ENCODE peak calls at places on chromosomes 3 and 15, in eight cellular contexts. X is WERI-Rb-1, J is breast epithelium, V is PC-3, D is brain microvascular endothelial cell, Y is sigmoid colon, O is neural progenitor cell, I is ovary. A is an unnamed sample.

GRCh38 chr15:58788056-58788710 is 17.1 kb downstream of the MINDY2 start:
- DNase-seq in X (no peak), J (no peak), V (no peak), D (no peak), Y (no peak), O (no peak), I (no peak), A (no peak)

GRCh38 chr3:135806342-135806741 is 159.2 kb upstream of the PPP2R3A start:
- DNase-seq in X (no peak), J (no peak), V (no peak), D (no peak), Y (no peak), O (peak), I (no peak), A (no peak)

GRCh38 chr3:46463120-46463867 is 1.4 kb downstream of the LTF start:
- DNase-seq in X (no peak), J (no peak), V (no peak), D (no peak), Y (no peak), O (no peak), I (no peak), A (no peak)

GRCh38 chr3:64796597-64796996 is 108.8 kb upstream of the ADAMTS9 start:
- DNase-seq in X (no peak), J (no peak), V (peak), D (peak), Y (no peak), O (no peak), I (no peak), A (no peak)

GRCh38 chr3:177597325-177598109 is 400.2 kb upstream of the TBL1XR1 start:
- DNase-seq in X (no peak), J (peak), V (no peak), D (peak), Y (peak), O (no peak), I (peak), A (no peak)

GRCh38 chr15:65214010-65214409 is 2.7 kb upstream of the CILP start:
- DNase-seq in X (no peak), J (no peak), V (no peak), D (no peak), Y (no peak), O (no peak), I (no peak), A (no peak)

GRCh38 chr15:71800835-71801745 is 9.3 kb upstream of the NR2E3 start:
- DNase-seq in X (peak), J (peak), V (peak), D (peak), Y (no peak), O (peak), I (no peak), A (peak)

GRCh38 chr15:39657181-39657580 is 76.3 kb downstream of the THBS1 start:
- DNase-seq in X (no peak), J (no peak), V (no peak), D (no peak), Y (no peak), O (no peak), I (no peak), A (no peak)

GRCh38 chr3:30384546-30385072 is 221.8 kb upstream of the TGFBR2 start:
- DNase-seq in X (no peak), J (no peak), V (no peak), D (no peak), Y (no peak), O (no peak), I (no peak), A (no peak)

GRCh38 chr15:92693922-92694331 is 38.4 kb upstream of the FAM174B start:
- DNase-seq in X (peak), J (no peak), V (peak), D (peak), Y (no peak), O (peak), I (no peak), A (no peak)

GRCh38 chr3:165624761-165625160 is 212.5 kb downstream of the BCHE start:
- DNase-seq in X (no peak), J (no peak), V (peak), D (peak), Y (no peak), O (no peak), I (no peak), A (no peak)

GRCh38 chr3:30496496-30496966 is 109.9 kb upstream of the TGFBR2 start:
- DNase-seq in X (no peak), J (no peak), V (peak), D (peak), Y (peak), O (no peak), I (no peak), A (no peak)

GRCh38 chr15:70956596-70956995 is 64.0 kb downstream of the LRRC49 start:
- DNase-seq in X (no peak), J (no peak), V (no peak), D (no peak), Y (no peak), O (no peak), I (no peak), A (no peak)

GRCh38 chr3:136396916-136397315 is 146.8 kb downstream of the PCCB start:
- DNase-seq in X (no peak), J (no peak), V (no peak), D (no peak), Y (no peak), O (no peak), I (no peak), A (no peak)

GRCh38 chr15:71443538-71443937 is 328.3 kb downstream of the THSD4 start:
- DNase-seq in X (peak), J (no peak), V (peak), D (peak), Y (no peak), O (peak), I (peak), A (no peak)

GRCh38 chr15:74378853-74379252 is 11.4 kb upstream of the CYP11A1 start:
- DNase-seq in X (no peak), J (peak), V (no peak), D (peak), Y (no peak), O (no peak), I (no peak), A (no peak)

GRCh38 chr15:33655488-33655887 is 312.8 kb upstream of the CHRM5 start:
- DNase-seq in X (no peak), J (no peak), V (no peak), D (no peak), Y (no peak), O (no peak), I (no peak), A (no peak)

GRCh38 chr15:80455668-80456442 is 51.7 kb downstream of the ARNT2 start:
- DNase-seq in X (peak), J (no peak), V (peak), D (peak), Y (peak), O (peak), I (peak), A (no peak)

GRCh38 chr3:124168271-124168670 is 176.3 kb upstream of the ROPN1 start:
- DNase-seq in X (no peak), J (no peak), V (peak), D (peak), Y (no peak), O (no peak), I (no peak), A (no peak)

GRCh38 chr3:29429055-29429454 is 148.2 kb downstream of the RBMS3 start:
- DNase-seq in X (no peak), J (no peak), V (no peak), D (no peak), Y (no peak), O (no peak), I (no peak), A (no peak)

GRCh38 chr3:62538706-62539356 is 165.5 kb upstream of the FEZF2 start:
- DNase-seq in X (no peak), J (no peak), V (no peak), D (no peak), Y (no peak), O (peak), I (no peak), A (no peak)

GRCh38 chr3:79419222-79419621 is 348.6 kb downstream of the ROBO1 start:
- DNase-seq in X (no peak), J (no peak), V (no peak), D (no peak), Y (no peak), O (no peak), I (no peak), A (no peak)

GRCh38 chr3:195612075-195612800 is 28.5 kb upstream of the APOD start:
- DNase-seq in X (no peak), J (peak), V (no peak), D (no peak), Y (peak), O (no peak), I (no peak), A (no peak)

GRCh38 chr15:40379853-40380252 is 2.7 kb upstream of the KNSTRN start:
- DNase-seq in X (no peak), J (peak), V (peak), D (peak), Y (peak), O (no peak), I (no peak), A (no peak)

GRCh38 chr15:82891025-82891390 is 61.5 kb downstream of the HOMER2 start:
- DNase-seq in X (no peak), J (peak), V (no peak), D (no peak), Y (no peak), O (no peak), I (no peak), A (no peak)

GRCh38 chr15:58185439-58185838 is 47.3 kb downstream of the AQP9 start:
- DNase-seq in X (no peak), J (no peak), V (no peak), D (no peak), Y (no peak), O (no peak), I (no peak), A (no peak)

GRCh38 chr3:43689766-43690399 is 855 bp upstream of the ABHD5 start:
- DNase-seq in X (no peak), J (no peak), V (peak), D (no peak), Y (no peak), O (no peak), I (no peak), A (peak)

GRCh38 chr3:56926513-56927282 is 124.9 kb upstream of the ARHGEF3 start:
- DNase-seq in X (no peak), J (no peak), V (peak), D (peak), Y (no peak), O (no peak), I (no peak), A (no peak)
- H3K27ac ChIP-seq in X (no peak), J (no peak), V (peak), D (peak), Y (no peak), O (no peak), I (no peak), A (no peak)

DNA sequence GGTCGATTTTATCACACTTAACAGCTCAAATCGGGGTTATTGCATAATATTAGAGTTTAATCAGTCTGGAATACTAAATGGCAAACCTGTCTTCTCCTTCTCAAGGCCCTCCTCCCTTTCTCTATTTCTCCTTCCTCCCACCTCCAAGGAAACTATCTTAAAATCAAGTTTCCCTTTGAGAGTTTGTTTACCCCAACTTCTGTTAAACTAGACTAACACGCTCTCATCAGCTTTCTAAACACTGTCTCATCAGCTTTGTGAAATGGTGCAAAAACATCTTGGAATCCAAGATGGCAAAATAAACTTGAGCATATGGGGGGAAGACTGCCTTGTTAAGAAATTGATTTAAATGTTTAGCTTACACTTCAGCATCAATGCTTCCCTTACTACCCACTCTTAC is 9.6 kb downstream of the SOX2 start:
- DNase-seq in X (no peak), J (no peak), V (no peak), D (no peak), Y (no peak), O (no peak), I (no peak), A (no peak)
- H3K27ac ChIP-seq in X (no peak), J (no peak), V (no peak), D (no peak), Y (no peak), O (peak), I (no peak), A (peak)

GRCh38 chr3:9204253-9205005 is 45.0 kb downstream of the SRGAP3 start:
- DNase-seq in X (no peak), J (no peak), V (no peak), D (no peak), Y (no peak), O (peak), I (no peak), A (peak)

GRCh38 chr3:9202546-9202945 is 46.9 kb downstream of the SRGAP3 start:
- DNase-seq in X (no peak), J (no peak), V (no peak), D (no peak), Y (peak), O (no peak), I (no peak), A (no peak)

GRCh38 chr3:9201895-9202294 is 47.6 kb downstream of the SRGAP3 start:
- DNase-seq in X (no peak), J (no peak), V (no peak), D (no peak), Y (peak), O (no peak), I (no peak), A (no peak)

GRCh38 chr3:9201278-9201677 is 48.2 kb downstream of the SRGAP3 start:
- DNase-seq in X (peak), J (no peak), V (no peak), D (no peak), Y (no peak), O (no peak), I (no peak), A (no peak)

DNA sequence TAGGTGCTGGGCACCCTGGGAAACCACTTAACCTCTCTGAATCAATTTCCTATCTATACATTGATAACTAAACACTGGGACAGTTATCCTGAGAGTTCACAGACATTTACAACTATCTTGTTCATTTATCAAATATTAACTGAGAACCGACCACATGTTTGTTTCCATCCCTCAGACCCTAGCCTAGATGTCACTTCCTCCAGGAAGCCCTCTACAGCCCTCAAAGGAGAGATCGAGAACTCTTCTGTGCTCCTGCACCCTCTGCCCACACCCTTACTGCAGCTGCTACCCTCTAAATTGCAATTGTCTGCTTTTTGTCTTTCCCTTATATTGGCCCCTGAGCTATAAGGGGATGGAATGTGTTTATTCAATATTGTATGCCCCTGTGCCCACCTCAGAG is 46.1 kb downstream of the SRGAP3 start:
- DNase-seq in X (no peak), J (no peak), V (no peak), D (no peak), Y (no peak), O (no peak), I (no peak), A (no peak)
- H3K27ac ChIP-seq in X (no peak), J (no peak), V (no peak), D (no peak), Y (no peak), O (no peak), I (no peak), A (peak)

GRCh38 chr3:4719011-4719649 is 226.0 kb downstream of the ITPR1 start:
- DNase-seq in X (no peak), J (no peak), V (no peak), D (no peak), Y (no peak), O (peak), I (no peak), A (no peak)
- H3K27ac ChIP-seq in X (no peak), J (peak), V (no peak), D (no peak), Y (peak), O (no peak), I (peak), A (peak)

GRCh38 chr15:98715890-98716443 is 67.6 kb downstream of the IGF1R start:
- DNase-seq in X (no peak), J (no peak), V (no peak), D (no peak), Y (no peak), O (no peak), I (no peak), A (no peak)
- H3K27ac ChIP-seq in X (no peak), J (peak), V (no peak), D (no peak), Y (no peak), O (no peak), I (no peak), A (peak)

GRCh38 chr3:120427201-120427600 is 23.6 kb downstream of the FSTL1 start:
- DNase-seq in X (no peak), J (no peak), V (no peak), D (no peak), Y (no peak), O (no peak), I (no peak), A (no peak)

GRCh38 chr3:120428904-120429303 is 21.9 kb downstream of the FSTL1 start:
- DNase-seq in X (no peak), J (no peak), V (no peak), D (no peak), Y (no peak), O (no peak), I (no peak), A (no peak)

GRCh38 chr3:120433662-120434331 is 17.0 kb downstream of the FSTL1 start:
- DNase-seq in X (no peak), J (no peak), V (no peak), D (no peak), Y (no peak), O (no peak), I (no peak), A (no peak)

GRCh38 chr3:120432105-120432860 is 18.5 kb downstream of the FSTL1 start:
- DNase-seq in X (no peak), J (no peak), V (no peak), D (peak), Y (no peak), O (peak), I (no peak), A (no peak)

GRCh38 chr3:120429921-120430361 is 20.9 kb downstream of the FSTL1 start:
- DNase-seq in X (no peak), J (no peak), V (no peak), D (peak), Y (no peak), O (no peak), I (no peak), A (no peak)
- H3K27ac ChIP-seq in X (no peak), J (peak), V (no peak), D (peak), Y (peak), O (no peak), I (no peak), A (no peak)

A was measured in caudate nucleus.